ENCODE peak calls at places on chromosomes 11 and 22, in nine cellular contexts. V, H, I, T, C, B, K, J and L are unnamed samples.

GRCh38 chr11:72890881-72891280 is 76.7 kb downstream of the ATG16L2 start:
- DNase-seq in C (no peak), T (no peak), B (no peak), K (no peak), I (no peak), H (no peak), J (no peak), V (no peak), L (no peak)

GRCh38 chr11:94785509-94785908 is 17.4 kb downstream of the AMOTL1 start:
- DNase-seq in J (no peak), T (no peak), B (no peak), V (peak), C (no peak), I (no peak), H (no peak), K (no peak), L (no peak)

GRCh38 chr22:36365020-36365411 is 22.8 kb downstream of the MYH9 start:
- DNase-seq in I (peak), J (peak), T (no peak), B (peak), C (peak), H (no peak), K (no peak), V (no peak), L (no peak)

GRCh38 chr11:73752216-73752867 is 8.5 kb downstream of the RAB6A start:
- DNase-seq in J (peak), H (no peak), V (no peak), K (peak), C (no peak), T (no peak), I (peak), B (no peak), L (no peak)

GRCh38 chr22:39518996-39519680 is 1.2 kb upstream of the ATF4 start:
- DNase-seq in V (no peak), I (no peak), K (no peak), C (no peak), J (peak), B (no peak), H (no peak), T (no peak), L (no peak)

GRCh38 chr11:68889948-68890446 is 13.6 kb downstream of the MRPL21 start:
- DNase-seq in T (no peak), K (peak), B (no peak), V (peak), H (no peak), C (no peak), I (peak), J (peak), L (peak)

GRCh38 chr11:4577761-4578160 is 3.8 kb upstream of the OR52I2 start:
- DNase-seq in J (no peak), V (no peak), I (peak), H (no peak), K (no peak), C (no peak), B (no peak), T (no peak), L (no peak)

GRCh38 chr11:10632483-10632882 is 61.1 kb downstream of the IRAG1 start:
- DNase-seq in J (no peak), C (no peak), B (no peak), K (no peak), H (no peak), I (no peak), V (no peak), T (no peak), L (no peak)

GRCh38 chr11:22069844-22070243 is 123.0 kb upstream of the ANO5 start:
- DNase-seq in B (no peak), K (no peak), C (no peak), T (no peak), J (no peak), V (no peak), H (no peak), I (no peak), L (no peak)

GRCh38 chr22:23751441-23751996 is 607 bp upstream of the ZNF70 start:
- DNase-seq in I (no peak), V (peak), J (no peak), K (no peak), H (peak), C (peak), B (no peak), T (no peak), L (no peak)

GRCh38 chr11:77140231-77140959 is 12.3 kb downstream of the MYO7A start:
- DNase-seq in K (peak), T (no peak), J (peak), H (peak), I (peak), V (peak), B (no peak), C (peak), L (peak)

GRCh38 chr11:125164422-125165110 is at the start of gene PKNOX2:
- DNase-seq in V (peak), K (peak), C (peak), J (peak), H (peak), T (peak), I (peak), B (peak), L (peak)

GRCh38 chr22:37345863-37346514 is 63.7 kb downstream of the CYTH4 start:
- DNase-seq in C (no peak), T (no peak), B (no peak), I (peak), J (peak), H (no peak), K (peak), V (no peak), L (no peak)

GRCh38 chr11:86644291-86644690 is 28.1 kb downstream of the ME3 start:
- DNase-seq in T (no peak), K (no peak), I (no peak), V (no peak), B (no peak), C (peak), H (no peak), J (peak), L (no peak)

GRCh38 chr11:73365352-73366264 is 10.6 kb upstream of the RELT start:
- DNase-seq in B (no peak), I (no peak), H (no peak), K (no peak), V (no peak), T (no peak), C (no peak), J (no peak), L (no peak)

GRCh38 chr11:84476581-84476980 is 1150.6 kb downstream of the DLG2 start:
- DNase-seq in T (no peak), C (no peak), V (peak), J (peak), B (no peak), K (no peak), H (no peak), I (no peak), L (no peak)

GRCh38 chr22:41239443-41240128 is 1.1 kb downstream of the CHADL start:
- DNase-seq in T (no peak), J (no peak), C (no peak), B (no peak), I (no peak), H (no peak), K (no peak), V (no peak), L (no peak)

GRCh38 chr11:105297463-105297862 is 157.9 kb upstream of the CARD18 start:
- DNase-seq in H (no peak), J (peak), K (no peak), V (no peak), B (no peak), T (no peak), I (peak), C (no peak), L (no peak)

GRCh38 chr11:11740081-11740702 is 101.6 kb upstream of the USP47 start:
- DNase-seq in T (no peak), V (no peak), I (no peak), K (no peak), B (no peak), H (no peak), C (no peak), J (no peak), L (no peak)

GRCh38 chr11:69730500-69730899 is 26.7 kb upstream of the FGF19 start:
- DNase-seq in H (no peak), K (no peak), T (no peak), I (no peak), C (no peak), B (no peak), J (no peak), V (no peak), L (no peak)

GRCh38 chr11:1773131-1773510 is 9.4 kb upstream of the CTSD start:
- DNase-seq in T (no peak), V (no peak), H (no peak), C (no peak), B (no peak), K (no peak), J (no peak), I (no peak), L (no peak)

GRCh38 chr11:1397146-1397861 is 7.6 kb downstream of the BRSK2 start:
- DNase-seq in V (no peak), I (no peak), J (no peak), B (no peak), K (no peak), C (no peak), T (no peak), H (peak), L (no peak)

GRCh38 chr22:45009881-45010531 is at the start of gene PHF21B:
- DNase-seq in H (no peak), C (peak), B (peak), V (peak), K (peak), I (peak), J (peak), T (no peak), L (peak)

GRCh38 chr11:64268687-64269379 is 15.6 kb downstream of the BAD start:
- DNase-seq in C (peak), B (no peak), T (no peak), I (peak), J (peak), K (peak), V (peak), H (peak), L (no peak)

GRCh38 chr22:30425327-30425615 is 297 bp upstream of the MTFP1 start:
- DNase-seq in I (no peak), V (no peak), J (no peak), H (no peak), C (no peak), K (no peak), T (no peak), B (no peak), L (no peak)

GRCh38 chr22:30426395-30427353 is 1.1 kb downstream of the MTFP1 start:
- DNase-seq in K (peak), V (peak), H (peak), I (peak), T (peak), B (peak), J (peak), C (peak), L (peak)

GRCh38 chr22:30423959-30424380 is 1.6 kb upstream of the MTFP1 start:
- DNase-seq in K (peak), C (peak), B (peak), T (peak), I (peak), J (peak), V (peak), H (peak), L (peak)

GRCh38 chr22:30424471-30425326 is 869 bp upstream of the MTFP1 start:
- DNase-seq in I (peak), T (no peak), K (no peak), B (no peak), J (no peak), C (no peak), H (no peak), V (no peak), L (no peak)

DNA sequence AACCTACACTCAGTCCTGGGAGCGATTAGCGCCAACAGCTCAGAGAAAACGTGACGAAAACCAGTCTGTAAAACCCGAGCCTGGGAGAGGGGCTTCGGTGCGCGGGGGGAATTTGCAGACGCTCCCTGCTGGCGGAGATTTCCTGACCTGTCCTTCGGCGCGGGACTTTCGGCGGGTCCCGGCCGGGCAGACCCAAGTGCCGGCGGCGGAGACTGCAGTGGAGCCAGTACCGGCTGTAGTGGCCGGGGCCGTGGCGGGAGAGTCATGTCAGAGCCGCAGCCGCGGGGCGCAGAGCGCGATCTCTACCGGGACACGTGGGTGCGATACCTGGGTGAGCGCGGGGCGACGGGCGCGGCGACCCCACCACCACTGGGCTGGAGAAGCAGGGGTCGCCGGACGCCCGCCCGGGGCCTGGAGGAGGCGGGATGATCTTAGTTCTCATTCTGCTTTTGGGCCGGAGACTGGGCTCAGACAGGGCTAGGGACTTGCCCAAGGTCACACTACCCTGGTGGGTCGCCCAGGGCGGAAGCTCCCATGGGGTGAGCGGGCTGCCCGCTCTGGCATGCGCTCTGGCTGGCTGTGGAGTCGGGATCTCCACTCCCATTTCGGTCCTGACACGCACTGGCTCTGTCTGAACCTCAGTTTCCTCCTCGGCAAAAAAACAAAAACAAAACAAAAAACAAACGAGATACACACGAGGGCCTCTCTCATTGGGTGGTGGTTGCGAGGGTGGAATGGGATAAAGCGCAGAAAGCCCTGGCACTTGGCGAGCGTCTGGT is at the start of gene MTFP1:
- DNase-seq in H (peak), C (peak), J (peak), V (peak), B (peak), I (peak), T (peak), K (peak), L (peak)
- TF ChIP-seq CTCF in H (no peak), C (no peak), J (no peak), V (no peak), B (no peak), I (no peak), T (no peak), K (no peak), L (no peak)

GRCh38 chr22:27801197-27801615 is 350 bp downstream of the MN1 start:
- DNase-seq in K (peak), B (peak), T (no peak), C (no peak), I (peak), J (peak), H (no peak), V (no peak), L (peak)
- TF ChIP-seq CTCF in K (no peak), B (no peak), T (no peak), C (no peak), I (no peak), J (peak), H (no peak), V (no peak), L (no peak)

GRCh38 chr11:120078397-120078796 is 59.5 kb downstream of the TRIM29 start:
- DNase-seq in J (no peak), K (no peak), C (no peak), H (no peak), V (no peak), T (no peak), B (no peak), I (no peak), L (no peak)

DNA sequence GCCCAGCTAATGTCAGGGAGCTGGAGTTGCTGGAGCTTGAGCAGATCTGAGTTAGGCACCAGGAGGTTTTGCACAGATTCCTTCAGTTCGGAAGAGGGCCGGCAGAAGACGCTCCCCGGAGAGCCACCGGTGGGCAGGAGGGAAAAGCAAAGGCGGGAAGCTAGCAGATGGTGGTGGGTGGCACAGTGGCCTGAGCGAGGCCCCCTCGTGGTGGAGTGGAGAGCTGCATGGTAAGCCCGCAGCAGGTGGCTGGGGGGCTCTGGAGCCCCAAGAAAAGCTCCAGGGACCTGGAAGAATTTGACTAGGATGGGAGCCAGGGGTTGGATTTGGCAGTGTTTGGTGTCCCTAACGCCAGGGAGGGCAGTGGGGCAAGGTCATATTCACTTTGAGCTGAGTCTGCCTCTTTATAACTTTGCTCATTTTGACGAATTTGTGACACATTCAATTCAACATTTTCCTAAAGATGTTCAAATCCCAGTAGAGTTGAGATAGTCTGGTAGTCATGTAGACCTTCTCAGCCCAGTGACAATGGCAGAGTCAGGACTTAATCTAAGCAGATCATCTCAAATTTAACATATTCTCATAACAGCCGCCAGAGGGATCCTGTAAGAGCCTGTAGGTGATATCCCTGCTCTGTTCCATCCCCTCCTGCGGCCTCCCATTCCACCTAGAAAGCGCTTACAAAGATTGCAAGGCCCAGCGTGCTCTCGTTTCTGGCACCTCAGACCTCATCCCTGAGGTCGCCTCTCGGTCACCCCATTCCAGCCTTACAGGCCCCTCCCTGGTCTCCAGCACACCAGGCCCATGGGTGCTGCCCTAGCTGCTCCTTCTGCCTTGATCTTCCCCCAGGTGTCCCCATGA is 57.9 kb downstream of the TRIM29 start:
- DNase-seq in I (no peak), K (no peak), B (no peak), J (no peak), V (peak), C (peak), T (no peak), H (peak), L (peak)
- TF ChIP-seq CTCF in I (peak), K (no peak), B (peak), J (peak), V (peak), C (peak), T (peak), H (peak), L (peak)

GRCh38 chr11:87926250-87926970 is 248.8 kb downstream of the RAB38 start:
- DNase-seq in H (no peak), V (no peak), T (no peak), J (peak), C (no peak), K (no peak), I (peak), B (no peak), L (no peak)

GRCh38 chr11:87924125-87924524 is 251.1 kb downstream of the RAB38 start:
- DNase-seq in H (no peak), I (no peak), K (no peak), C (no peak), B (no peak), J (no peak), V (no peak), T (no peak), L (no peak)
- TF ChIP-seq CTCF in H (no peak), I (no peak), K (no peak), C (no peak), B (no peak), J (no peak), V (no peak), T (no peak), L (no peak)

GRCh38 chr22:29609139-29609538 is 5.7 kb downstream of the NF2 start:
- DNase-seq in I (peak), B (no peak), T (no peak), K (no peak), V (no peak), J (no peak), H (no peak), C (no peak), L (peak)
- TF ChIP-seq CTCF in I (peak), B (no peak), T (no peak), K (no peak), V (peak), J (peak), H (no peak), C (no peak), L (peak)

DNA sequence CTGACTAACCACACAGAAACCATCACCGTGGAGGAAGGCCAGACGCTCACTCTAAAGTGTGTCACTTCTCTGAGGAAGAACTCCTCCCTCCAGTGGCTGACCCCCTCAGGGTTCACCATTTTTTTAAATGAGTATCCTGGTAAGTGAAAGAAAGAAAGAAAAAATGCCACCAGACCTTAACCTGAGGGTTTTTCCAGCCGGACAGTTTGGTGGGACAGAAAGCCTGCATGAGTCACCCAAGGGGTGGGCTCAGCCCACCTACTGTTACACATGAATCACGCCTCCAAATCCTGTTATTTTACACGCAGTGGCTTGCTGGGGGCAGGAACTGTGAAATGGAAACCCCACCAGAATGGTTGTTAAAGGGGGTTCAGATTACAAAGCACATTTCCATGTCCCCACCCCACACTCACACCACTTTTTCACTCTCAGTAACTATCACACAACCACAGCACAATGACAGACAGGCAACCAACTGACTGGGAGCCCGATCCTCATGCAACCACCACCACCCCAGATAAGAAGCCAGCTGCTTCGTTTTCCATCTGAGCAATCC is 11.9 kb downstream of the CRTAM start:
- DNase-seq in C (no peak), T (no peak), I (peak), B (no peak), J (peak), K (no peak), V (no peak), H (no peak), L (no peak)
- TF ChIP-seq CTCF in C (no peak), T (no peak), I (no peak), B (no peak), J (peak), K (no peak), V (no peak), H (no peak), L (no peak)

GRCh38 chr11:61567286-61568061 is 13.4 kb downstream of the SYT7 start:
- DNase-seq in K (peak), T (peak), V (no peak), I (peak), H (peak), J (peak), C (peak), B (peak), L (peak)
- TF ChIP-seq CTCF in K (no peak), T (peak), V (peak), I (peak), H (peak), J (peak), C (peak), B (peak), L (peak)